ENCODE peak calls at places on chromosomes 16 and 17, in six cellular contexts. C, H, R, Y, A and Z are unnamed samples.

GRCh38 chr17:32696426-32696825 is 180.5 kb downstream of the MYO1D start:
- DNase-seq in C (no peak), H (no peak), R (no peak), Y (no peak), A (no peak), Z (no peak)

GRCh38 chr17:19238167-19238505 is 970 bp downstream of the EPN2 start:
- DNase-seq in C (peak), H (peak), R (peak), Y (peak), A (no peak), Z (no peak)

GRCh38 chr16:17266606-17267313 is 204.0 kb downstream of the XYLT1 start:
- DNase-seq in C (no peak), H (peak), R (no peak), Y (peak), A (no peak), Z (no peak)

GRCh38 chr17:63317166-63317845 is 128.8 kb downstream of the CYB561 start:
- DNase-seq in C (no peak), H (no peak), R (no peak), Y (no peak), A (no peak), Z (no peak)

GRCh38 chr16:29973384-29974246 is at the start of gene TAOK2:
- DNase-seq in C (peak), H (peak), R (peak), Y (peak), A (peak), Z (peak)

GRCh38 chr17:67390646-67391480 is 13.8 kb downstream of the PITPNC1 start:
- DNase-seq in C (no peak), H (peak), R (peak), Y (no peak), A (peak), Z (no peak)

GRCh38 chr16:89924298-89924924 is 1.3 kb downstream of the TUBB3 start:
- DNase-seq in C (no peak), H (no peak), R (no peak), Y (peak), A (no peak), Z (no peak)

GRCh38 chr16:88469615-88470395 is 16.7 kb downstream of the ZFPM1 start:
- DNase-seq in C (no peak), H (no peak), R (no peak), Y (no peak), A (no peak), Z (no peak)

GRCh38 chr16:87626401-87626800 is 24.1 kb downstream of the JPH3 start:
- DNase-seq in C (no peak), H (no peak), R (no peak), Y (no peak), A (no peak), Z (no peak)

GRCh38 chr16:53546988-53547391 is 44.0 kb upstream of the AKTIP start:
- DNase-seq in C (no peak), H (no peak), R (no peak), Y (no peak), A (no peak), Z (no peak)

GRCh38 chr16:55155815-55156214 is 168.2 kb upstream of the IRX6 start:
- DNase-seq in C (no peak), H (no peak), R (no peak), Y (no peak), A (no peak), Z (no peak)

GRCh38 chr17:7750321-7750821 is 32.8 kb downstream of the DNAH2 start:
- DNase-seq in C (no peak), H (no peak), R (no peak), Y (no peak), A (no peak), Z (no peak)

GRCh38 chr16:80852261-80852872 is 48.0 kb upstream of the CDYL2 start:
- DNase-seq in C (no peak), H (no peak), R (no peak), Y (no peak), A (no peak), Z (no peak)

GRCh38 chr17:79822583-79823124 is 16.6 kb downstream of the CBX4 start:
- DNase-seq in C (no peak), H (no peak), R (no peak), Y (no peak), A (no peak), Z (no peak)

GRCh38 chr16:4498546-4499195 is 22.5 kb downstream of the HMOX2 start:
- DNase-seq in C (no peak), H (no peak), R (no peak), Y (no peak), A (no peak), Z (no peak)

GRCh38 chr16:26710475-26710874 is 356.3 kb upstream of the C16orf82 start:
- DNase-seq in C (no peak), H (no peak), R (no peak), Y (no peak), A (no peak), Z (no peak)

GRCh38 chr17:47978324-47978723 is 7.4 kb downstream of the CDK5RAP3 start:
- DNase-seq in C (no peak), H (peak), R (peak), Y (no peak), A (no peak), Z (no peak)

GRCh38 chr16:56629531-56629930 is 2.9 kb upstream of the MT1M start:
- DNase-seq in C (no peak), H (no peak), R (no peak), Y (no peak), A (no peak), Z (no peak)

GRCh38 chr17:60599220-60599619 is 773 bp upstream of the PPM1D start:
- DNase-seq in C (no peak), H (no peak), R (no peak), Y (no peak), A (no peak), Z (no peak)

GRCh38 chr16:88731699-88732098 is 25.4 kb downstream of the CTU2 start:
- DNase-seq in C (no peak), H (no peak), R (no peak), Y (no peak), A (no peak), Z (peak)

GRCh38 chr16:15037003-15037402 is 18.9 kb downstream of the NTAN1 start:
- DNase-seq in C (no peak), H (no peak), R (no peak), Y (no peak), A (no peak), Z (no peak)

GRCh38 chr16:51431517-51432241 is 280.6 kb upstream of the SALL1 start:
- DNase-seq in C (no peak), H (peak), R (peak), Y (no peak), A (no peak), Z (no peak)

GRCh38 chr17:57084802-57085447 is at the start of gene AKAP1:
- DNase-seq in C (peak), H (peak), R (peak), Y (peak), A (peak), Z (peak)

GRCh38 chr17:57088298-57088697 is 3.3 kb downstream of the AKAP1 start:
- DNase-seq in C (no peak), H (no peak), R (no peak), Y (no peak), A (no peak), Z (no peak)

GRCh38 chr17:57086069-57086930 is 1.3 kb downstream of the AKAP1 start:
- DNase-seq in C (peak), H (peak), R (no peak), Y (no peak), A (no peak), Z (no peak)

GRCh38 chr17:57084361-57084801 is 665 bp upstream of the AKAP1 start:
- DNase-seq in C (no peak), H (no peak), R (no peak), Y (no peak), A (no peak), Z (no peak)

DNA sequence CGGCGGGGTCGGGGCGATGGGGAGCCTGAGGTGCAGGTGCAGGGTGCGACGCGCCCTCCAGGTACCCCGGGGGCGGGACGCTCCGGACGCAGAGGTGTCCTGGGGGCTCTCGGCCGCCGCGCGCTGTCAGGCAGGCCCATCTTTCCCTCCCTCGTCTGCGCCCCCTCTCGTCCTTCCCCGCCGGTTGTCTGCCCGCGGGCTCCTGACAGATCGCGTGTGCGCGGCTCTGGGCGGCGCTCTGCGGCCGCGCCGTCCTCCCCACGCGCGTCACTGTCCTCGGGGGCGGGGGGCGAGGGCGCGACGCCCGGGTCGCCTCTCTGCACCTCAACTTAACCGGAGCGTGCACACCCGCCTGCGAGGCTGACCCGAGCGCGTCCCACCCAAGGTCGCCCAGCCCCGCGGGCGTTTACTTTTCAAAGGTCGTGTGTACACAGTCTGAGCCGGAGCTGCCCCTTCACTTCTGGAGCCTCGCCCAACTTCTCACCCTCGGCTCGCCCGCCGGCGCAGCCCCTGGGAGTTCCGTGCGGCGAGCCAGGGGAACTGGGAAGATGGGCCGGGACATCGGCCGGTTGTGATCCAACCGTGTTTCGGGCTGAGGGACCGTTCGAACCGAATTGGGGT is 512 bp downstream of the AKAP1 start:
- DNase-seq in C (peak), H (peak), R (peak), Y (peak), A (no peak), Z (no peak)
- TF ChIP-seq POLR2A in C (no peak), H (no peak), R (no peak), Y (no peak), A (no peak), Z (no peak)

GRCh38 chr17:44343510-44344209 is 1.4 kb upstream of the GRN start:
- DNase-seq in C (no peak), H (no peak), R (no peak), Y (no peak), A (no peak), Z (no peak)

GRCh38 chr17:44346064-44346844 is 1.2 kb downstream of the GRN start:
- DNase-seq in C (no peak), H (no peak), R (no peak), Y (no peak), A (no peak), Z (no peak)

GRCh38 chr17:44348234-44348987 is 3.3 kb downstream of the GRN start:
- DNase-seq in C (no peak), H (no peak), R (no peak), Y (no peak), A (peak), Z (no peak)

GRCh38 chr17:44344939-44345496 is at the start of gene GRN:
- DNase-seq in C (peak), H (peak), R (peak), Y (peak), A (peak), Z (peak)

GRCh38 chr17:44345497-44346026 is 460 bp downstream of the GRN start:
- DNase-seq in C (no peak), H (peak), R (peak), Y (peak), A (no peak), Z (no peak)
- TF ChIP-seq POLR2A in C (no peak), H (peak), R (no peak), Y (no peak), A (no peak), Z (no peak)

GRCh38 chr17:50099003-50099402 is 3.9 kb downstream of the PDK2 start:
- DNase-seq in C (no peak), H (peak), R (no peak), Y (no peak), A (no peak), Z (no peak)
- TF ChIP-seq POLR2A in C (no peak), H (no peak), R (no peak), Y (no peak), A (no peak), Z (no peak)

DNA sequence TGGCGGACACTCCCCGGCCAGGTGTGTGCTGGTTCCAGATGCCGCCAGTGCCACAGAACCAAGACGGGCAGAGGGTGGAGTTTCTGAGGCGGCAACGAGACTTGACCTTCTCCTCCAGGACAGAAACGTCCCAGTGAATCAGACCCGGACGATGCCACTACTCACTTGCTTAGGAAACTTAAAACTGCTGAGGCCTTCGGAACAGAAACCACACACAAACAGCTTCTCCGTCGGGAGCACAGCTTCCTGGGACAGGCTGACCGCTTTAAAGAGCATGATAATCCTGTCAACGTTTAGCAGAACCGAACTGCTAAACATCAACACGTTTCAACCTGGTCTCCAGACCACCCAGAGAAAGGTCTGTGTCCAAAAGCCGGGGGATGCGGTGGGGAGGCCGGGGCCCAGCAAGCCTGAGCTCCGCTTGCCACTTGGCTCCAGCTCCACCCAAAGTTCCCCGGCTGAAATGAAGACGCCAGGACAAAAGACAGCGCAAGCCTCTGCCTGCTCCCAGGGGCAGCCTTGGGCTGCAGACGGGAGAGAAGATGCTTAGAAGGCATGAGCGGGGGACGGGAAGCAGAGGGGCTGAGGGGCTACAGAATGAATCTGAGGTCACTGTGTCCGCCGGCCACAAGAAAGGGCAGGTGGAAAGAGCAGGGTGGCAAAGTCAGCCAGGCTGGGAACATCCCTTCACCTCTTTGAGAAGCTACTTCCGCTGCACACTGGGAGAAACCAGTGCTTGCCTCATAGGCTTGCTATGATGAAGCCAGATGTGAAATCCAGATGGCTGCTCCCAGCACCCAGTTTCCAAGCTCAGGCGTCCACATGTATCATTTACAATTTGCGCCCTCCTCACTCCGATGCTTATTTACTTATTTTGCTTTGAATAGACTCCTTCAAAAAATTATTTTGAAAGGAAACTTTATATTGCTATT is 68.9 kb downstream of the MRM3 start:
- DNase-seq in C (no peak), H (no peak), R (peak), Y (peak), A (no peak), Z (no peak)
- TF ChIP-seq POLR2A in C (no peak), H (no peak), R (peak), Y (no peak), A (no peak), Z (no peak)

GRCh38 chr17:81665205-81666091 is 957 bp downstream of the OXLD1 start:
- DNase-seq in C (no peak), H (no peak), R (no peak), Y (no peak), A (no peak), Z (no peak)

GRCh38 chr17:81664051-81664470 is 2.3 kb downstream of the OXLD1 start:
- DNase-seq in C (no peak), H (no peak), R (no peak), Y (no peak), A (no peak), Z (no peak)

GRCh38 chr17:81666092-81666341 is 388 bp downstream of the OXLD1 start:
- DNase-seq in C (no peak), H (no peak), R (no peak), Y (no peak), A (no peak), Z (no peak)

GRCh38 chr17:81667754-81668153 is 1.2 kb downstream of the CCDC137 start:
- DNase-seq in C (no peak), H (no peak), R (no peak), Y (no peak), A (no peak), Z (no peak)

DNA sequence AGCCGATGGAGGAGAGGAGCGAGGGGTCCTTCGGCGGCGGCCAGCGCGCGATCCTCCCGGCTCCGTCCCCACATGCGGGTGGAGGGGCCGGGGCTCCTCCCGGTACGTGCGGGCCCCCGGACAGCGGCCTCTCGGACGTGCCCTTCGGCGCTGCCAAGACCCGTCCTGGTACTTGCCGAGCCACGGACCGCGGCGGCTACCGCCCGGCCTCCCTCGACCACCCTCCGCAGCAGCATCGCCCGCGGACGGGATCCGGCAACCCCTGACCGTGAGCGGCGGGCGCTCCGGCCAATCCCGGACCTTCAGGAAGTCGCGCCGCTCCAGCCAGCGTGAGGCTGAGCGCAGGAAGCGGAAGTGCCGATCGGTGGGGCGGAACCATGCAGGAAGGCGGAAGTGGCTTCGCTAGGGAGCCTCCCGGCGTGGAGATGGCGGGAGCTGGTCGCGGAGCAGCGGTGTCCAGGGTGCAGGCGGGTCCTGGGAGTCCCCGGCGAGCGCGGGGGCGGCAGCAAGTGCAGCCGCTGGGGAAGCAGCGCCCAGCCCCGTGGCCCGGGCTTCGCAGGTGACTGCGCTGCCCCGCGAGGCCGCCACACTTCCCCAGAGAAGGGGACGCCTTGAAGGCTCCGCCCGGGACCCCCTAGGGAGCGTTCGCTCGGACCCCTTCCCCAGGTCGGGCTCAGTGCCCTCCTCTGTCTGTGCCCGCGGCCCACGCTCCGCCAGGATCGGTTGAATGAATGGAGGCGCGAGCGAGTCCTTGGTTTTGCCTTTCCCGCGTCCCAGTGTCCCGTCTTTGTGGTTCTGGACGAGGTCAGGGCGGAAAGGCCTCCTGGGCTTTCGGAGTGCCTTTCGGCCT is at the start of the genes CCDC137 and OXLD1:
- DNase-seq in C (peak), H (peak), R (peak), Y (peak), A (peak), Z (peak)
- TF ChIP-seq POLR2A in C (peak), H (peak), R (peak), Y (peak), A (peak), Z (peak)

DNA sequence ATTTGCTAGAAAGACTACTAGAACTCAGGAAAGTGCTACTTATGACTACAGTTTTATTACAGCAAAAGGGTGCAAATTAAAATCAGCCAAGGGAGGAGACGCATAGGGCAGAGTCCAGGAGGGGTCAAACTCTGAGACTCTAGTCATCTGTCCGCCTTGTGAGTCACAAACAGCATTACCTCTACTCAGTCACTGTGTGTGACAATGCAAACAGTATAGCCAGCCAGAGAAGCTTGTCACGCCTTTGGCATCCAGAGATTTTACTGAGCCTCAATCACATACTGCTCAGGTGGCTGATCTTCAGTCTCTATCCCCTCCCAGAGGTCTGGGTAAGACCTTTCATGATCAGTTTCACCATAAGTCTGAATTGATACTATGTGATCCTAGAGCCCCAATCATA is 49.0 kb upstream of the CLEC19A start:
- DNase-seq in C (no peak), H (no peak), R (no peak), Y (no peak), A (no peak), Z (no peak)
- TF ChIP-seq POLR2A in C (no peak), H (no peak), R (no peak), Y (no peak), A (no peak), Z (no peak)

GRCh38 chr17:40100669-40101366 is 429 bp upstream of the NR1D1 start:
- DNase-seq in C (peak), H (peak), R (peak), Y (peak), A (peak), Z (peak)
- TF ChIP-seq POLR2A in C (no peak), H (no peak), R (peak), Y (peak), A (no peak), Z (no peak)

GRCh38 chr16:1687427-1688316 is 9.6 kb downstream of the JPT2 start:
- DNase-seq in C (no peak), H (no peak), R (no peak), Y (no peak), A (no peak), Z (no peak)
- TF ChIP-seq POLR2A in C (no peak), H (no peak), R (no peak), Y (no peak), A (no peak), Z (no peak)

GRCh38 chr17:73290399-73291259 is 21.2 kb downstream of the CDC42EP4 start:
- DNase-seq in C (no peak), H (no peak), R (no peak), Y (no peak), A (no peak), Z (no peak)

GRCh38 chr17:73293031-73293430 is 18.8 kb downstream of the CDC42EP4 start:
- DNase-seq in C (no peak), H (peak), R (no peak), Y (no peak), A (no peak), Z (no peak)

GRCh38 chr17:73293480-73293911 is 18.3 kb downstream of the CDC42EP4 start:
- DNase-seq in C (peak), H (peak), R (peak), Y (no peak), A (no peak), Z (no peak)

GRCh38 chr17:73291260-73291801 is 20.5 kb downstream of the CDC42EP4 start:
- DNase-seq in C (peak), H (peak), R (peak), Y (peak), A (peak), Z (no peak)

GRCh38 chr17:73292031-73292531 is 19.7 kb downstream of the CDC42EP4 start:
- DNase-seq in C (no peak), H (peak), R (no peak), Y (no peak), A (no peak), Z (no peak)
- TF ChIP-seq POLR2A in C (no peak), H (peak), R (no peak), Y (no peak), A (no peak), Z (no peak)